ENCODE peak calls at places on chromosomes 1 and 21, in eight cellular contexts. A, E, H, P, N, B, S and J are unnamed samples.

GRCh38 chr1:8408151-8408839 is 90.4 kb downstream of the SLC45A1 start:
- DNase-seq in A (peak; percentile 68), E (peak; percentile 84), H (no peak), P (peak; percentile 88), N (no peak), B (peak; percentile 53), S (peak; percentile 13), J (no peak)

GRCh38 chr1:182259229-182259872 is 132.2 kb downstream of the GLUL start:
- DNase-seq in A (peak; percentile 79), E (no peak), H (no peak), P (peak; percentile 84), N (peak; percentile 43), B (no peak), S (no peak), J (peak; percentile 70)

GRCh38 chr1:55310517-55310927 is 95.4 kb upstream of the USP24 start:
- DNase-seq in A (peak; percentile 93), E (peak; percentile 100), H (no peak), P (peak; percentile 100), N (no peak), B (no peak), S (no peak), J (no peak)

GRCh38 chr1:243783714-243784113 is 66.3 kb downstream of the AKT3 start:
- DNase-seq in A (no peak), E (no peak), H (no peak), P (no peak), N (no peak), B (no peak), S (no peak), J (no peak)

GRCh38 chr1:150974580-150975478 is at the start of gene CERS2:
- DNase-seq in A (peak; percentile 87), E (peak; percentile 69), H (peak; percentile 60), P (peak; percentile 83), N (peak; percentile 82), B (peak; percentile 92), S (peak; percentile 44), J (peak; percentile 81)

GRCh38 chr1:50251592-50252165 is 143.0 kb downstream of the ELAVL4 start:
- DNase-seq in A (no peak), E (no peak), H (no peak), P (no peak), N (no peak), B (no peak), S (no peak), J (no peak)

GRCh38 chr21:45417951-45418300 is 13.0 kb downstream of the COL18A1 start:
- DNase-seq in A (no peak), E (no peak), H (no peak), P (no peak), N (no peak), B (no peak), S (no peak), J (no peak)

GRCh38 chr1:218366322-218367052 is 21.4 kb downstream of the TGFB2 start:
- DNase-seq in A (no peak), E (peak; percentile 55), H (no peak), P (no peak), N (no peak), B (no peak), S (no peak), J (no peak)

GRCh38 chr1:1406821-1407100 is 332 bp downstream of the MRPL20 start:
- DNase-seq in A (no peak), E (no peak), H (no peak), P (no peak), N (no peak), B (no peak), S (no peak), J (no peak)

GRCh38 chr1:111227875-111228747 is 598 bp downstream of the CHI3L2 start:
- DNase-seq in A (peak; percentile 92), E (peak; percentile 93), H (peak; percentile 34), P (peak; percentile 92), N (no peak), B (no peak), S (peak; percentile 35), J (no peak)

GRCh38 chr1:110728388-110728787 is 53.6 kb upstream of the KCNA3 start:
- DNase-seq in A (no peak), E (no peak), H (no peak), P (no peak), N (no peak), B (no peak), S (no peak), J (no peak)

GRCh38 chr1:227941509-227942020 is 6.2 kb downstream of the WNT9A start:
- DNase-seq in A (no peak), E (no peak), H (no peak), P (no peak), N (no peak), B (peak; percentile 13), S (no peak), J (no peak)